ENCODE peak calls at places on chromosomes 7 and 10, in eight cellular contexts. Q is Peyer's patch; H is AG20443; F is Caki2; R is fibroblast of the aortic adventitia; E is stimulated activated CD8-positive, alpha-beta memory T cell treated with anti-CD3 and anti-CD28 coated beads, Interleukin-12 subunit alpha, Interleukin-12 subunit beta, amount 100 ng/mL, for 4 hours; K is cardiac muscle cell; V is substantia nigra. A is an unnamed sample.

GRCh38 chr10:104243567-104243966 is 11.1 kb upstream of the GSTO1 start:
- DNase-seq in F (no peak), Q (no peak), H (no peak), V (no peak), R (no peak), E (no peak), K (no peak), A (no peak)

GRCh38 chr10:122636953-122637352 is 62.7 kb downstream of the C10orf120 start:
- DNase-seq in H (no peak), V (no peak), F (no peak), E (no peak), R (no peak), Q (peak), K (peak), A (no peak)

GRCh38 chr10:97182327-97182990 is 3.3 kb downstream of the SLIT1 start:
- DNase-seq in V (peak), R (no peak), E (no peak), H (no peak), F (no peak), K (no peak), Q (no peak), A (no peak)

GRCh38 chr7:5417106-5418071 is 6.2 kb downstream of the TNRC18 start:
- DNase-seq in K (peak), H (peak), R (peak), F (no peak), E (no peak), Q (no peak), V (no peak), A (no peak)

GRCh38 chr10:14608381-14609001 is 166.2 kb downstream of the FAM107B start:
- DNase-seq in E (no peak), F (no peak), V (peak), Q (no peak), K (peak), H (no peak), R (no peak), A (no peak)

GRCh38 chr7:17462059-17462695 is 163.7 kb downstream of the AHR start:
- DNase-seq in R (no peak), V (no peak), Q (no peak), K (no peak), E (no peak), F (no peak), H (no peak), A (no peak)

GRCh38 chr10:90780488-90780887 is 77.4 kb downstream of the HTR7 start:
- DNase-seq in E (no peak), K (no peak), Q (no peak), H (no peak), V (no peak), F (no peak), R (no peak), A (no peak)

GRCh38 chr10:101817542-101818118 is 614 bp downstream of the OGA start:
- DNase-seq in H (peak), K (no peak), E (no peak), F (peak), V (peak), R (peak), Q (peak), A (no peak)

GRCh38 chr10:121281576-121281975 is 316.7 kb downstream of the FGFR2 start:
- DNase-seq in H (no peak), V (no peak), K (no peak), R (no peak), Q (no peak), E (no peak), F (no peak), A (no peak)

GRCh38 chr10:7826971-7827370 is 8.7 kb downstream of the TAF3 start:
- DNase-seq in Q (no peak), K (peak), F (peak), E (no peak), H (peak), R (peak), V (no peak), A (no peak)

GRCh38 chr7:29102554-29103151 is 43.7 kb downstream of the CPVL start:
- DNase-seq in Q (peak), F (peak), K (peak), R (peak), H (peak), E (no peak), V (peak), A (peak)

GRCh38 chr7:47661051-47661714 is 79.3 kb upstream of the TNS3 start:
- DNase-seq in H (no peak), V (no peak), E (no peak), R (no peak), K (no peak), Q (no peak), F (no peak), A (no peak)

GRCh38 chr7:2545746-2546425 is 9.4 kb downstream of the BRAT1 start:
- DNase-seq in R (no peak), F (no peak), H (no peak), E (no peak), V (no peak), K (no peak), Q (no peak), A (no peak)

GRCh38 chr7:18939771-18940576 is 177.5 kb downstream of the TWIST1 start:
- DNase-seq in F (no peak), Q (no peak), R (peak), E (no peak), H (no peak), K (peak), V (no peak), A (no peak)

GRCh38 chr7:103524042-103524907 is 78.3 kb upstream of the SLC26A5 start:
- DNase-seq in V (no peak), R (peak), H (peak), K (peak), F (peak), Q (no peak), E (no peak), A (peak)

GRCh38 chr10:45008524-45009161 is 7.9 kb downstream of the ZNF22 start:
- DNase-seq in V (no peak), R (peak), E (no peak), F (peak), H (peak), K (peak), Q (no peak), A (peak)

GRCh38 chr10:48455392-48456151 is 149.1 kb downstream of the MAPK8 start:
- DNase-seq in E (no peak), K (no peak), Q (peak), V (no peak), F (no peak), R (no peak), H (no peak), A (no peak)

GRCh38 chr10:5654218-5654755 is 12.1 kb downstream of the ASB13 start:
- DNase-seq in H (no peak), Q (no peak), E (no peak), V (no peak), K (no peak), F (no peak), R (no peak), A (no peak)

GRCh38 chr7:155868955-155869783 is 56.9 kb upstream of the SHH start:
- DNase-seq in F (no peak), H (no peak), V (no peak), E (no peak), K (no peak), R (no peak), Q (no peak), A (no peak)

GRCh38 chr7:122183106-122183505 is 39.1 kb upstream of the AASS start:
- DNase-seq in H (no peak), V (no peak), F (no peak), E (no peak), R (no peak), Q (no peak), K (no peak), A (no peak)

GRCh38 chr7:2045559-2046405 is 187.0 kb downstream of the MAD1L1 start:
- DNase-seq in E (no peak), Q (peak), K (no peak), V (no peak), H (no peak), F (no peak), R (no peak), A (no peak)

GRCh38 chr10:129711261-129711660 is 244.2 kb downstream of the MGMT start:
- DNase-seq in K (no peak), H (no peak), V (no peak), F (no peak), E (no peak), R (no peak), Q (no peak), A (no peak)

GRCh38 chr10:126905776-126906703 is 812 bp downstream of the DOCK1 start:
- DNase-seq in E (no peak), Q (peak), R (peak), H (peak), K (peak), F (no peak), V (no peak), A (no peak)

GRCh38 chr10:3754727-3755439 is 30.1 kb downstream of the KLF6 start:
- DNase-seq in Q (no peak), K (no peak), V (no peak), R (peak), H (peak), F (peak), E (no peak), A (no peak)

GRCh38 chr7:6106140-6106904 is 75.1 kb downstream of the ANKRD61 start:
- DNase-seq in E (peak), H (no peak), K (no peak), Q (peak), R (peak), V (no peak), F (peak), A (no peak)

GRCh38 chr7:74604326-74605020 is 53.0 kb upstream of the GTF2I start:
- DNase-seq in V (no peak), E (no peak), R (no peak), F (no peak), H (peak), K (no peak), Q (peak), A (no peak)

GRCh38 chr7:42347616-42348015 is 110.6 kb upstream of the GLI3 start:
- DNase-seq in Q (no peak), H (no peak), E (no peak), V (no peak), K (no peak), F (no peak), R (no peak), A (no peak)

A was measured in NCI-H1092.